ENCODE peak calls at places on chromosome 16, in five cellular contexts. S is naive thymus-derived CD8-positive, alpha-beta T cell; C is aorta; V is mesothelial cell of epicardium; I is renal cortical epithelial cell. A is an unnamed sample.

GRCh38 chr16:53609536-53609935 is 94.1 kb downstream of the RPGRIP1L start:
- DNase-seq in S (no peak), V (no peak), C (no peak), I (no peak), A (no peak)

GRCh38 chr16:86752582-86753175 is 174.3 kb downstream of the FOXL1 start:
- DNase-seq in I (no peak), C (peak), S (no peak), V (no peak), A (no peak)

GRCh38 chr16:24810951-24811843 is 34.6 kb upstream of the SLC5A11 start:
- DNase-seq in C (no peak), V (no peak), I (no peak), S (no peak), A (no peak)

GRCh38 chr16:75064403-75065148 is 52.0 kb downstream of the LDHD start:
- DNase-seq in C (no peak), V (no peak), S (no peak), I (peak), A (no peak)

GRCh38 chr16:68564367-68564985 is 25.4 kb downstream of the ZFP90 start:
- DNase-seq in S (no peak), I (peak), C (no peak), V (no peak), A (no peak)

GRCh38 chr16:87541882-87542234 is 49.0 kb upstream of the ZCCHC14 start:
- DNase-seq in S (no peak), I (no peak), V (no peak), C (peak), A (no peak)

GRCh38 chr16:88113545-88114045 is 162.4 kb downstream of the BANP start:
- DNase-seq in S (no peak), V (no peak), I (no peak), C (no peak), A (no peak)

GRCh38 chr16:89104303-89104702 is 10.7 kb downstream of the ACSF3 start:
- DNase-seq in I (no peak), C (no peak), S (no peak), V (no peak), A (no peak)

GRCh38 chr16:57485091-57485915 is 990 bp downstream of the DOK4 start:
- DNase-seq in V (no peak), S (no peak), C (peak), I (no peak), A (no peak)

GRCh38 chr16:56848955-56849689 is 15.9 kb upstream of the SLC12A3 start:
- DNase-seq in C (peak), I (peak), S (no peak), V (no peak), A (no peak)

GRCh38 chr16:65176603-65177002 is 54.7 kb upstream of the CDH11 start:
- DNase-seq in C (no peak), I (no peak), V (no peak), S (no peak), A (no peak)

GRCh38 chr16:67198238-67198734 is 645 bp upstream of the ELMO3 start:
- DNase-seq in I (peak), V (no peak), S (no peak), C (no peak), A (no peak)

GRCh38 chr16:55552621-55553020 is 13.9 kb upstream of the CAPNS2 start:
- DNase-seq in I (peak), C (no peak), S (no peak), V (no peak), A (no peak)

GRCh38 chr16:3060339-3061127 is 4.9 kb upstream of the IL32 start:
- DNase-seq in S (no peak), V (no peak), I (no peak), C (no peak), A (no peak)

GRCh38 chr16:88368036-88368435 is 14.7 kb upstream of the ZNF469 start:
- DNase-seq in V (no peak), S (no peak), C (peak), I (no peak), A (no peak)

GRCh38 chr16:23207485-23207884 is 24.9 kb downstream of the SCNN1G start:
- DNase-seq in C (no peak), I (no peak), V (no peak), S (no peak), A (no peak)

GRCh38 chr16:21260870-21261791 is 17.0 kb downstream of the CRYM start:
- DNase-seq in S (no peak), C (peak), V (no peak), I (peak), A (no peak)

GRCh38 chr16:58020628-58021521 is 4.7 kb upstream of the MMP15 start:
- DNase-seq in I (peak), C (no peak), V (no peak), S (peak), A (no peak)

GRCh38 chr16:77273-77806 is 685 bp upstream of the MPG start:
- DNase-seq in S (no peak), C (peak), V (no peak), I (no peak), A (no peak)

GRCh38 chr16:69482410-69482951 is 58.1 kb downstream of the CYB5B start:
- DNase-seq in C (peak), S (no peak), V (no peak), I (peak), A (no peak)

GRCh38 chr16:11799509-11800384 is 2.7 kb upstream of the ZC3H7A start:
- DNase-seq in C (no peak), I (no peak), V (no peak), S (no peak), A (no peak)